ENCODE peak calls at places on chromosome 5, in four cellular contexts. V is WTC11, U is HepG2, Y is K562. X is an unnamed sample.

GRCh38 chr5:83844320-83845068 is 123.8 kb upstream of the HAPLN1 start:
- DNase-seq in V (no peak), U (no peak), Y (no peak), X (no peak)

GRCh38 chr5:134079748-134080581 is 34.5 kb upstream of the TCF7 start:
- DNase-seq in V (no peak), U (no peak), Y (no peak), X (no peak)

GRCh38 chr5:152202321-152202720 is 202.8 kb downstream of the NMUR2 start:
- DNase-seq in V (no peak), U (no peak), Y (no peak), X (no peak)

GRCh38 chr5:152686931-152687330 is 281.9 kb upstream of the NMUR2 start:
- DNase-seq in V (peak), U (no peak), Y (no peak), X (no peak)

GRCh38 chr5:131610198-131611063 is 24.6 kb downstream of the RAPGEF6 start:
- DNase-seq in V (no peak), U (peak), Y (no peak), X (no peak)

GRCh38 chr5:109868737-109869136 is 179.0 kb downstream of the MAN2A1 start:
- DNase-seq in V (no peak), U (no peak), Y (no peak), X (no peak)

GRCh38 chr5:156201793-156202388 is 125.1 kb upstream of the SGCD start:
- DNase-seq in V (no peak), U (no peak), Y (no peak), X (no peak)

GRCh38 chr5:173709145-173709544 is 92.7 kb upstream of the BOD1 start:
- DNase-seq in V (no peak), U (no peak), Y (no peak), X (no peak)

GRCh38 chr5:81045389-81045807 is 85.2 kb downstream of the RASGRF2 start:
- DNase-seq in V (no peak), U (peak), Y (no peak), X (no peak)

GRCh38 chr5:139395844-139396640 is 1.1 kb upstream of the PROB1 start:
- DNase-seq in V (no peak), U (no peak), Y (no peak), X (no peak)

GRCh38 chr5:73325546-73325945 is 123.0 kb downstream of the FOXD1 start:
- DNase-seq in V (no peak), U (no peak), Y (no peak), X (no peak)

GRCh38 chr5:133708451-133708850 is 96.1 kb upstream of the FSTL4 start:
- DNase-seq in V (no peak), U (no peak), Y (no peak), X (no peak)

GRCh38 chr5:52787600-52788504 is at the start of the genes ITGA1 and PELO:
- DNase-seq in V (peak), U (peak), Y (no peak), X (peak)

GRCh38 chr5:33088176-33088575 is 352.6 kb upstream of the TARS1 start:
- DNase-seq in V (no peak), U (no peak), Y (no peak), X (no peak)

GRCh38 chr5:153672347-153673090 is 182.0 kb downstream of the GRIA1 start:
- DNase-seq in V (no peak), U (no peak), Y (no peak), X (no peak)

GRCh38 chr5:92552206-92553160 is 1028.5 kb downstream of the NR2F1-AS1 start:
- DNase-seq in V (no peak), U (peak), Y (no peak), X (peak)

GRCh38 chr5:92553326-92553725 is 1027.7 kb downstream of the NR2F1-AS1 start:
- DNase-seq in V (no peak), U (no peak), Y (no peak), X (no peak)

GRCh38 chr5:92544042-92544441 is 1037.0 kb downstream of the NR2F1-AS1 start:
- DNase-seq in V (no peak), U (no peak), Y (no peak), X (no peak)

GRCh38 chr5:92544567-92544966 is 1036.5 kb downstream of the NR2F1-AS1 start:
- DNase-seq in V (no peak), U (no peak), Y (no peak), X (no peak)

GRCh38 chr5:92548351-92548750 is 1032.7 kb downstream of the NR2F1-AS1 start:
- DNase-seq in V (no peak), U (no peak), Y (no peak), X (no peak)
- TF ChIP-seq ELF4 in V (no peak), U (no peak), Y (no peak), X (no peak)

DNA sequence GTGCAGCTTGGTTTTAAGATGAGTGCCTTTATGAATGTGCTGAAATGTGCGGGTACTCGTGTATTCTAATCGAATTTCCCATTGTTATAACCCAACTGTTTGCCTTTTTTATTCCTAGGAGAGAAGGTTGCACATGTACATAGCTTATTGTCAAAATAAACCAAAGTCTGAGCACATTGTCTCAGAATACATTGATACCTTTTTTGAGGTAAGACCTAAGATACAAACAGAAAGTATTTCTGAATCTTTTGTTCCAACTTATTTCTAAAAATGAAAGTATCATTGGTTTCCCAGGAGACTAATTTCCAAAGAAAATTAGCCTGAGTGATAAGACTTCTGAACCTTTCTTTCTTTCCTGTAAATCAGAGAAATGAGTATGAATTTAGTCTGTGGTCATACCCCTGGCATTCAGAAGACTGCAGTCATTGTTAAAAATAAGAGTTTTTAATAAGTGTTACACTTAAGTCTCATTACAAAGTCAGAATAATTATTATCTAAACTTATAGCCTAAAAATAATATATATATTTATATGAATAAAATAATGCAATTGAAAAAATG is 102.4 kb upstream of the OTULINL start:
- DNase-seq in V (no peak), U (no peak), Y (no peak), X (no peak)
- TF ChIP-seq ELF4 in V (no peak), U (no peak), Y (no peak), X (no peak)

GRCh38 chr5:35849850-35850249 is 6.8 kb upstream of the IL7R start:
- DNase-seq in V (no peak), U (no peak), Y (no peak), X (no peak)

GRCh38 chr5:35851282-35851681 is 5.4 kb upstream of the IL7R start:
- DNase-seq in V (no peak), U (no peak), Y (no peak), X (no peak)

GRCh38 chr5:35853652-35854051 is 3.0 kb upstream of the IL7R start:
- DNase-seq in V (no peak), U (no peak), Y (no peak), X (no peak)

GRCh38 chr5:35854248-35854647 is 2.4 kb upstream of the IL7R start:
- DNase-seq in V (no peak), U (no peak), Y (no peak), X (no peak)

GRCh38 chr5:35852084-35852734 is 4.5 kb upstream of the IL7R start:
- DNase-seq in V (peak), U (no peak), Y (no peak), X (no peak)
- TF ChIP-seq ELF4 in V (no peak), U (no peak), Y (no peak), X (no peak)

GRCh38 chr5:79702606-79703380 is 13.2 kb downstream of the CMYA5 start:
- DNase-seq in V (peak), U (peak), Y (peak), X (peak)
- TF ChIP-seq ELF4 in V (no peak), U (no peak), Y (no peak), X (no peak)

DNA sequence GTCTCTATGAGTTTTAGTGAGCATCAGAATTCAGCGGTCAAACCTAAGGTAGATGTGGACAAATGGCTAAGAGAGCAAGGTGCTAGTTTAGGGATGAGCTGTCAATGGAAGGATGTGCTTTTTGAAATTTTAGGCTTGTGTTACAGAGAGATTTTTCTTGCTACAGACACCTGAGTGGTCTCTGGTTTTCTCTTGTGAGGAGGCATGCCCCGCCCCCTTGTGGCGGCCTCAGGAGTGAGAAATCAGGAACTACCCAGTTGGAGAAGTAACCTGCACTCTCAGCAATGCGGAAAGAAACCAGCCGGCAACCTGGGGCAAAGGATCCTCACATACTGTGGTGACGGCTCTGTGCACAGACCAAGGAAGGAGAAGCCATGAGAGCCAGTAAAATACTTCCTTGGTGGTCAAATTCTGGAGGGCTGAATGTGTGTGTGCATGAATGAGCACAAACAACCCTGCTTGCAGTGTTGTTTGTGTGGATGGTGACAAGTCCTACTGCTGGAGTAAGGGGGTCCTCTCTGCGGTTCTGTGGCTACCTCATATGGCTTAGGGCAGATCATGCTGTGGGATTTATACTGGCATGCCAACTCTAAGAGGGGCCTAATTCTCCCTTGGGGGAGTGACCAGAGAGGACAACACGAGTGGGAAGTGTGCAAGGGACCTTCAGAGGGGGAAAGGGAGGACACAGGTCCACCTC is 16.7 kb upstream of the HSD17B4 start:
- DNase-seq in V (peak), U (peak), Y (peak), X (peak)
- TF ChIP-seq ELF4 in V (no peak), U (no peak), Y (no peak), X (no peak)

GRCh38 chr5:104184264-104184663 is 621.7 kb upstream of the NUDT12 start:
- DNase-seq in V (no peak), U (no peak), Y (no peak), X (no peak)

GRCh38 chr5:104178066-104178465 is 615.5 kb upstream of the NUDT12 start:
- DNase-seq in V (no peak), U (no peak), Y (no peak), X (no peak)

GRCh38 chr5:104177651-104178050 is 615.1 kb upstream of the NUDT12 start:
- DNase-seq in V (no peak), U (no peak), Y (no peak), X (no peak)

GRCh38 chr5:104179057-104179456 is 616.5 kb upstream of the NUDT12 start:
- DNase-seq in V (peak), U (peak), Y (peak), X (peak)
- TF ChIP-seq ELF4 in V (no peak), U (no peak), Y (no peak), X (no peak)

DNA sequence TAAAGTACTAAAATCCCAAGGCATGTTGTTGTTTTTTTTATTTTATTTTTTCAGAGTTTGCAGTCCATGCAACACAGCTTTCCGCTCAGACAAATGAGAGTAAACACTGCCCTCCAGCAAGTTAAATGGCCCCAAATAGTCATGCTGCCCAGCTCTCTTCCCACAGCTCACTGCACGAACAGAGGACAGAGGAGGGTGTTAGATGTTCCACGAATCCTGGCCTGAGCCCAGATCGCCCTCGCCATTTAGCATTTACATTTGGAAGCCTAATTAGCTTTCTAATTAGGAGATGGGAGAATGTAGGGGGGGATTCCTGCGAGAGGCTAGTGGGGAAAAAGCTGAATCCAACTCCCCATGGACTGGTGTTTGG is 1.9 kb downstream of the NIM1K start:
- DNase-seq in V (no peak), U (no peak), Y (no peak), X (no peak)
- TF ChIP-seq ELF4 in V (no peak), U (no peak), Y (no peak), X (no peak)

DNA sequence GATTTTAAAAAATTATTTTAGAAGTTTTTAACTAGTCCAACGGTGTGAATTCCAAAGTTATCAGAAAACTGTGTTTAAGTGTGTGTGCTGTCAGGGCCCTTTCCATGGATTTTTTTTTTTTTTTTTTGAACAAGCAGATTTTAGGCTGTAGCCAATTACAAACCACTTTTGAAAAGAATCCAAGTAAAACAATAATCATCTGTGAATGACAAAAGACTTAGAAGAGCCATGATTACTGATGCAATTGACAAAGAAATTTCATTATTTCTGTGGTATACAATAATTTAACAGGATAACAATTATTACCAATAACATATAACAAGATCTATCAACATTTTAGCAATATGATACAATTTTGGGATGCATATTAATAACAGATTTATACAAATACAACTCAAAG is 16.2 kb upstream of the PAIP1 start:
- DNase-seq in V (no peak), U (no peak), Y (no peak), X (no peak)
- TF ChIP-seq ELF4 in V (no peak), U (no peak), Y (no peak), X (no peak)

GRCh38 chr5:159058928-159059636 is 40.6 kb downstream of the EBF1 start:
- DNase-seq in V (no peak), U (no peak), Y (no peak), X (no peak)

GRCh38 chr5:159057426-159057825 is 42.3 kb downstream of the EBF1 start:
- DNase-seq in V (no peak), U (no peak), Y (no peak), X (no peak)

GRCh38 chr5:159061186-159061796 is 38.4 kb downstream of the EBF1 start:
- DNase-seq in V (no peak), U (no peak), Y (peak), X (peak)

GRCh38 chr5:159059722-159060121 is 40.0 kb downstream of the EBF1 start:
- DNase-seq in V (no peak), U (no peak), Y (no peak), X (no peak)

DNA sequence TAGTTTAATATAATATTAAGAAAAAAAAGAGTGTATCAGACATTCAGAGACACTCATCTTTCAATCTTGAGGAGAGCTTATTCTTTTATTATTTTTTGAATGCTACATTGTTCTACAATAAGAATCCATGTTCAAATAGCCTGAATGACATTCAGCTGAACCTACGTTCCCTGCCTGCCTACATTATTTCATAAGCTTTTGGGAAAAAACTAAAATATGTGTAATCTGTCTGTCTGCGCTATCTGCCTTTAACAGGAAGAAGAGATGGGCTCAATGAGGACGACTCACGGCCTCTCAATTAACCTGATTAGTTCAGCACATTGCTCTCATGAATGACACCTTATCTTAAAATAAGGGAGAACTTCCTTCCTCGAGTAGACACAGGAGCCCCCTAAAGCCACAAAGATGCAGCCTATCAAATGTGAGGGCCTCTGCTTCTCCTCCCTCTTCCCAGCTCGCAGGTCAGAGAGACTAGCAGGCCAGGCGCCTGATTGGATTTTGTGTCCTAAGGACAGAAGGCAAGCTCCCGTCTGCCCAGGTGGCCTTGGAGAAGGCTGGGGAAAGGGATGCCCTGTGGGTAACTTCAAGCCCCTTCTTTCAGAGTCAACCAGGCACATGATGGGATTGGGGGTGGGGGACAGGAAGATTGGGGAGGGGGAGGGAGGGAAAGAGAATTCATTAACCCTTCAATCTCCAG is 37.7 kb downstream of the EBF1 start:
- DNase-seq in V (peak), U (no peak), Y (no peak), X (no peak)
- TF ChIP-seq ELF4 in V (no peak), U (no peak), Y (no peak), X (no peak)